ENCODE peak calls at places on chromosomes 3 and 15, in eight cellular contexts. One of them, this sample, is unnamed.

GRCh38 chr3:135514064-135514455 is 451.5 kb upstream of the PPP2R3A start:
- DNase-seq in COLO829: peak
- DNase-seq in stimulated activated naive CD8-positive, alpha-beta T cell treated with anti-CD3 and anti-CD28 coated beads, Interleukin-15, Interleukin-2, amounts not matched to agents 100 U/mL and 50 U/mL, for 24 hours: no peak
- DNase-seq in NCI-H524: no peak
- DNase-seq in dermis blood vessel endothelial cell: no peak
- DNase-seq in stimulated activated CD4-positive, alpha-beta T cell treated with anti-CD3 and anti-CD28 coated beads, Interleukin-12 subunit alpha, Interleukin-12 subunit beta, amount 100 ng/mL, for 4 hours: no peak
- DNase-seq in NCI-H2171 treated with DMSO at 0.1 percent for 48 hours: no peak
- DNase-seq in HT1080: no peak
- DNase-seq in this sample: no peak

GRCh38 chr3:113698891-113699465 is 2.5 kb upstream of the USF3 start:
- DNase-seq in NCI-H524: no peak
- DNase-seq in NCI-H2171 treated with DMSO at 0.1 percent for 48 hours: no peak
- DNase-seq in stimulated activated CD4-positive, alpha-beta T cell treated with anti-CD3 and anti-CD28 coated beads, Interleukin-12 subunit alpha, Interleukin-12 subunit beta, amount 100 ng/mL, for 4 hours: no peak
- DNase-seq in HT1080: no peak
- DNase-seq in COLO829: no peak
- DNase-seq in dermis blood vessel endothelial cell: peak
- DNase-seq in stimulated activated naive CD8-positive, alpha-beta T cell treated with anti-CD3 and anti-CD28 coated beads, Interleukin-15, Interleukin-2, amounts not matched to agents 100 U/mL and 50 U/mL, for 24 hours: peak
- DNase-seq in this sample: peak

GRCh38 chr15:100759698-100760356 is 119.8 kb upstream of the ALDH1A3 start:
- DNase-seq in NCI-H2171 treated with DMSO at 0.1 percent for 48 hours: no peak
- DNase-seq in COLO829: peak
- DNase-seq in stimulated activated naive CD8-positive, alpha-beta T cell treated with anti-CD3 and anti-CD28 coated beads, Interleukin-15, Interleukin-2, amounts not matched to agents 100 U/mL and 50 U/mL, for 24 hours: no peak
- DNase-seq in dermis blood vessel endothelial cell: peak
- DNase-seq in NCI-H524: no peak
- DNase-seq in stimulated activated CD4-positive, alpha-beta T cell treated with anti-CD3 and anti-CD28 coated beads, Interleukin-12 subunit alpha, Interleukin-12 subunit beta, amount 100 ng/mL, for 4 hours: no peak
- DNase-seq in HT1080: peak
- DNase-seq in this sample: no peak

GRCh38 chr3:122067214-122067550 is 12.0 kb downstream of the CD86 start:
- DNase-seq in NCI-H2171 treated with DMSO at 0.1 percent for 48 hours: no peak
- DNase-seq in NCI-H524: no peak
- DNase-seq in COLO829: no peak
- DNase-seq in stimulated activated naive CD8-positive, alpha-beta T cell treated with anti-CD3 and anti-CD28 coated beads, Interleukin-15, Interleukin-2, amounts not matched to agents 100 U/mL and 50 U/mL, for 24 hours: no peak
- DNase-seq in dermis blood vessel endothelial cell: no peak
- DNase-seq in HT1080: no peak
- DNase-seq in stimulated activated CD4-positive, alpha-beta T cell treated with anti-CD3 and anti-CD28 coated beads, Interleukin-12 subunit alpha, Interleukin-12 subunit beta, amount 100 ng/mL, for 4 hours: no peak
- DNase-seq in this sample: no peak

GRCh38 chr3:7977245-7978103 is 524.1 kb upstream of the LMCD1 start:
- DNase-seq in HT1080: peak
- DNase-seq in dermis blood vessel endothelial cell: peak
- DNase-seq in COLO829: peak
- DNase-seq in stimulated activated naive CD8-positive, alpha-beta T cell treated with anti-CD3 and anti-CD28 coated beads, Interleukin-15, Interleukin-2, amounts not matched to agents 100 U/mL and 50 U/mL, for 24 hours: no peak
- DNase-seq in NCI-H2171 treated with DMSO at 0.1 percent for 48 hours: peak
- DNase-seq in stimulated activated CD4-positive, alpha-beta T cell treated with anti-CD3 and anti-CD28 coated beads, Interleukin-12 subunit alpha, Interleukin-12 subunit beta, amount 100 ng/mL, for 4 hours: no peak
- DNase-seq in NCI-H524: peak
- DNase-seq in this sample: no peak

GRCh38 chr3:197926418-197926817 is 23.6 kb upstream of the RPL35A start:
- DNase-seq in HT1080: no peak
- DNase-seq in NCI-H2171 treated with DMSO at 0.1 percent for 48 hours: no peak
- DNase-seq in stimulated activated CD4-positive, alpha-beta T cell treated with anti-CD3 and anti-CD28 coated beads, Interleukin-12 subunit alpha, Interleukin-12 subunit beta, amount 100 ng/mL, for 4 hours: no peak
- DNase-seq in COLO829: no peak
- DNase-seq in dermis blood vessel endothelial cell: peak
- DNase-seq in NCI-H524: peak
- DNase-seq in stimulated activated naive CD8-positive, alpha-beta T cell treated with anti-CD3 and anti-CD28 coated beads, Interleukin-15, Interleukin-2, amounts not matched to agents 100 U/mL and 50 U/mL, for 24 hours: peak
- DNase-seq in this sample: no peak

GRCh38 chr3:4977889-4978258 is 1.4 kb upstream of the BHLHE40 start:
- DNase-seq in stimulated activated naive CD8-positive, alpha-beta T cell treated with anti-CD3 and anti-CD28 coated beads, Interleukin-15, Interleukin-2, amounts not matched to agents 100 U/mL and 50 U/mL, for 24 hours: no peak
- DNase-seq in dermis blood vessel endothelial cell: no peak
- DNase-seq in HT1080: no peak
- DNase-seq in stimulated activated CD4-positive, alpha-beta T cell treated with anti-CD3 and anti-CD28 coated beads, Interleukin-12 subunit alpha, Interleukin-12 subunit beta, amount 100 ng/mL, for 4 hours: no peak
- DNase-seq in COLO829: no peak
- DNase-seq in NCI-H524: no peak
- DNase-seq in NCI-H2171 treated with DMSO at 0.1 percent for 48 hours: peak
- DNase-seq in this sample: no peak

GRCh38 chr15:57388199-57388863 is 12.0 kb downstream of the CGNL1 start:
- DNase-seq in NCI-H524: no peak
- DNase-seq in stimulated activated CD4-positive, alpha-beta T cell treated with anti-CD3 and anti-CD28 coated beads, Interleukin-12 subunit alpha, Interleukin-12 subunit beta, amount 100 ng/mL, for 4 hours: no peak
- DNase-seq in HT1080: no peak
- DNase-seq in stimulated activated naive CD8-positive, alpha-beta T cell treated with anti-CD3 and anti-CD28 coated beads, Interleukin-15, Interleukin-2, amounts not matched to agents 100 U/mL and 50 U/mL, for 24 hours: no peak
- DNase-seq in COLO829: no peak
- DNase-seq in dermis blood vessel endothelial cell: no peak
- DNase-seq in NCI-H2171 treated with DMSO at 0.1 percent for 48 hours: no peak
- DNase-seq in this sample: no peak

GRCh38 chr3:16147226-16147625 is 27.3 kb upstream of the GALNT15 start:
- DNase-seq in NCI-H524: no peak
- DNase-seq in stimulated activated CD4-positive, alpha-beta T cell treated with anti-CD3 and anti-CD28 coated beads, Interleukin-12 subunit alpha, Interleukin-12 subunit beta, amount 100 ng/mL, for 4 hours: no peak
- DNase-seq in HT1080: peak
- DNase-seq in NCI-H2171 treated with DMSO at 0.1 percent for 48 hours: no peak
- DNase-seq in stimulated activated naive CD8-positive, alpha-beta T cell treated with anti-CD3 and anti-CD28 coated beads, Interleukin-15, Interleukin-2, amounts not matched to agents 100 U/mL and 50 U/mL, for 24 hours: no peak
- DNase-seq in COLO829: no peak
- DNase-seq in dermis blood vessel endothelial cell: no peak
- DNase-seq in this sample: no peak

GRCh38 chr3:38107911-38108648 is 28.8 kb downstream of the ACAA1 start:
- DNase-seq in HT1080: no peak
- DNase-seq in COLO829: no peak
- DNase-seq in dermis blood vessel endothelial cell: no peak
- DNase-seq in NCI-H524: no peak
- DNase-seq in stimulated activated naive CD8-positive, alpha-beta T cell treated with anti-CD3 and anti-CD28 coated beads, Interleukin-15, Interleukin-2, amounts not matched to agents 100 U/mL and 50 U/mL, for 24 hours: no peak
- DNase-seq in NCI-H2171 treated with DMSO at 0.1 percent for 48 hours: no peak
- DNase-seq in stimulated activated CD4-positive, alpha-beta T cell treated with anti-CD3 and anti-CD28 coated beads, Interleukin-12 subunit alpha, Interleukin-12 subunit beta, amount 100 ng/mL, for 4 hours: no peak
- DNase-seq in this sample: no peak

GRCh38 chr3:24288538-24289236 is 206.0 kb downstream of the THRB start:
- DNase-seq in stimulated activated CD4-positive, alpha-beta T cell treated with anti-CD3 and anti-CD28 coated beads, Interleukin-12 subunit alpha, Interleukin-12 subunit beta, amount 100 ng/mL, for 4 hours: no peak
- DNase-seq in HT1080: no peak
- DNase-seq in stimulated activated naive CD8-positive, alpha-beta T cell treated with anti-CD3 and anti-CD28 coated beads, Interleukin-15, Interleukin-2, amounts not matched to agents 100 U/mL and 50 U/mL, for 24 hours: no peak
- DNase-seq in dermis blood vessel endothelial cell: no peak
- DNase-seq in NCI-H2171 treated with DMSO at 0.1 percent for 48 hours: no peak
- DNase-seq in COLO829: no peak
- DNase-seq in NCI-H524: no peak
- DNase-seq in this sample: no peak

GRCh38 chr3:151351648-151352047 is 22.3 kb upstream of the P2RY13 start:
- DNase-seq in COLO829: no peak
- DNase-seq in NCI-H2171 treated with DMSO at 0.1 percent for 48 hours: no peak
- DNase-seq in NCI-H524: no peak
- DNase-seq in stimulated activated CD4-positive, alpha-beta T cell treated with anti-CD3 and anti-CD28 coated beads, Interleukin-12 subunit alpha, Interleukin-12 subunit beta, amount 100 ng/mL, for 4 hours: no peak
- DNase-seq in stimulated activated naive CD8-positive, alpha-beta T cell treated with anti-CD3 and anti-CD28 coated beads, Interleukin-15, Interleukin-2, amounts not matched to agents 100 U/mL and 50 U/mL, for 24 hours: no peak
- DNase-seq in dermis blood vessel endothelial cell: no peak
- DNase-seq in HT1080: no peak
- DNase-seq in this sample: no peak